ENCODE peak calls at places on chromosomes 11 and 22, in eight cellular contexts. Z is osteocyte; N is spleen; Y is psoas muscle; E is neural crest cell; U is activated CD8-positive, alpha-beta T cell treated with anti-CD3 and anti-CD28 coated beads for 36 hours; J is AG04450; W is pancreas. C is an unnamed sample.

GRCh38 chr11:35559949-35560348 is 34.5 kb upstream of the PAMR1 start:
- DNase-seq in E (no peak), W (no peak), U (no peak), J (no peak), Y (no peak), N (no peak), Z (no peak), C (no peak)

GRCh38 chr22:46896568-46897245 is 134.3 kb downstream of the TBC1D22A start:
- DNase-seq in Z (no peak), U (no peak), Y (no peak), E (no peak), W (no peak), J (no peak), N (no peak), C (no peak)

GRCh38 chr11:66339686-66340483 is 3.7 kb upstream of the RIN1 start:
- DNase-seq in Y (no peak), U (no peak), Z (no peak), W (no peak), E (no peak), J (no peak), N (peak), C (no peak)

GRCh38 chr22:28547132-28547842 is 132.4 kb downstream of the TTC28 start:
- DNase-seq in N (no peak), J (no peak), W (no peak), Y (no peak), Z (no peak), U (no peak), E (no peak), C (no peak)

GRCh38 chr22:46219650-46220049 is 30.4 kb downstream of the CDPF1 start:
- DNase-seq in N (no peak), Y (no peak), W (no peak), Z (no peak), E (no peak), U (peak), J (no peak), C (no peak)

GRCh38 chr11:2302280-2302843 is 549 bp downstream of the TSPAN32 start:
- DNase-seq in E (no peak), W (peak), U (peak), J (no peak), Y (no peak), Z (peak), N (peak), C (no peak)

GRCh38 chr11:35142481-35143207 is 3.7 kb downstream of the CD44 start:
- DNase-seq in J (no peak), W (no peak), Y (no peak), N (no peak), E (no peak), U (peak), Z (no peak), C (no peak)

GRCh38 chr11:34623463-34623862 is 2.6 kb downstream of the EHF start:
- DNase-seq in Z (no peak), Y (no peak), W (no peak), J (no peak), E (no peak), N (no peak), U (no peak), C (no peak)

GRCh38 chr22:22245256-22245909 is 797 bp downstream of the VPREB1 start:
- DNase-seq in J (no peak), Y (no peak), E (no peak), U (no peak), Z (no peak), W (no peak), N (no peak), C (no peak)

GRCh38 chr11:68632802-68633201 is 51.5 kb upstream of the GAL start:
- DNase-seq in Z (peak), U (peak), Y (no peak), W (no peak), E (peak), N (no peak), J (peak), C (no peak)

GRCh38 chr11:8832571-8833260 is 78.3 kb upstream of the AKIP1 start:
- DNase-seq in U (peak), J (peak), W (no peak), Z (peak), E (no peak), N (no peak), Y (no peak), C (peak)

GRCh38 chr11:3021125-3021524 is 29.0 kb upstream of the NAP1L4 start:
- DNase-seq in N (no peak), J (no peak), W (peak), Z (no peak), E (no peak), Y (no peak), U (peak), C (peak)

GRCh38 chr11:78840623-78841022 is 266.0 kb upstream of the NARS2 start:
- DNase-seq in J (peak), Y (no peak), U (no peak), N (no peak), Z (no peak), E (no peak), W (no peak), C (no peak)

GRCh38 chr11:12220305-12220704 is 109.9 kb downstream of the MICAL2 start:
- DNase-seq in E (no peak), U (no peak), Y (peak), Z (no peak), W (peak), J (no peak), N (no peak), C (no peak)

GRCh38 chr22:29148826-29149225 is 56.9 kb upstream of the EMID1 start:
- DNase-seq in W (no peak), U (no peak), E (no peak), J (no peak), Y (no peak), N (peak), Z (no peak), C (no peak)

GRCh38 chr22:39253427-39254070 is 8.8 kb upstream of the PDGFB start:
- DNase-seq in Y (peak), W (peak), U (peak), N (no peak), E (no peak), Z (no peak), J (peak), C (peak)

GRCh38 chr11:111635706-111636045 is 33.4 kb downstream of the SIK2 start:
- DNase-seq in U (no peak), N (no peak), J (peak), E (no peak), Z (no peak), W (peak), Y (peak), C (no peak)

GRCh38 chr22:50125029-50125428 is 35.2 kb downstream of the MOV10L1 start:
- DNase-seq in U (no peak), J (no peak), Y (no peak), E (no peak), W (no peak), Z (no peak), N (no peak), C (no peak)

GRCh38 chr11:110582728-110583432 is 129.4 kb downstream of the ARHGAP20 start:
- DNase-seq in U (no peak), N (no peak), Y (no peak), W (no peak), E (no peak), Z (no peak), J (no peak), C (no peak)

GRCh38 chr11:16902182-16902581 is 112.0 kb downstream of the PLEKHA7 start:
- DNase-seq in N (no peak), J (no peak), Z (no peak), Y (no peak), W (no peak), E (no peak), U (peak), C (peak)

GRCh38 chr11:70247042-70247709 is 23.3 kb upstream of the PPFIA1 start:
- DNase-seq in E (no peak), W (no peak), U (no peak), Y (no peak), N (no peak), J (no peak), Z (no peak), C (no peak)
- TF ChIP-seq CTCF in E (no peak), W (no peak), U (no peak), Y (no peak), N (no peak), J (no peak), Z (no peak), C (no peak)

DNA sequence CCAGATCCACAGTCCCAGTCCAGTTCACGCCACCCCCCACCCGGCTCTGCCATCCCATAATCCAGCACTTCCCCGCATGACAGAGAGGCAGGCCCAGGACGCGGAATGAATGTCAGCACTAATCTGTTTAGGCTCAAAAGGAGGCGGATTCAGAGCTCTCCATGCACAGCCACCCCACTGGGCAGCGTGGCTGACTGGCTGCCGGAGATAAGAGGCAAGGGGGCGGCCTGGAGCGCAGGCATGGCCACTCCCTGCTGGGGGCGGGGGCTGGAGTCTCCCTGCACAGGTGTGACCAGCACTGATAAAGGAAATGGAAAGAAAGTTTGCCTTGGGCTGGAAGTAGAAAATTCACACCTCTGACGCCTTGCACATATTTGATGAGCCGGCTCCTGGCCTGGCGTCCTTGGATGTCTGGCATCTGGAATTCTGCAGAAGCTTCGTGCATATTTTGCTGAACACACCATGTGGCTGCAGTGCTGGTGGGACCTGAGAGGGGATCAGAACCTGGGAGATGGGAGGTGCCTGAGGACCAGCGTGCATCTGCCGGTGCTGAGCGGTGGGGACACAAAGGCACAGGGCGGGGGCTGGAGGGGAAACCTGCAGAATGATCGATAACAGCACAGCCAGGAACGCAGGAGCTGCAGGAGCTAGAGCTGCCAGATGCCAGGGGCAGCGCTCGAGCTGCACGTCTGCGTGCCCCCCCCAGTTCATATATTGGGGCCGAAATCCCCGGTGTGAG is 344.4 kb downstream of the CTTN start:
- DNase-seq in N (no peak), U (no peak), W (peak), Y (no peak), Z (no peak), J (no peak), E (no peak), C (no peak)
- TF ChIP-seq CTCF in N (no peak), U (no peak), W (no peak), Y (no peak), Z (no peak), J (no peak), E (no peak), C (no peak)

DNA sequence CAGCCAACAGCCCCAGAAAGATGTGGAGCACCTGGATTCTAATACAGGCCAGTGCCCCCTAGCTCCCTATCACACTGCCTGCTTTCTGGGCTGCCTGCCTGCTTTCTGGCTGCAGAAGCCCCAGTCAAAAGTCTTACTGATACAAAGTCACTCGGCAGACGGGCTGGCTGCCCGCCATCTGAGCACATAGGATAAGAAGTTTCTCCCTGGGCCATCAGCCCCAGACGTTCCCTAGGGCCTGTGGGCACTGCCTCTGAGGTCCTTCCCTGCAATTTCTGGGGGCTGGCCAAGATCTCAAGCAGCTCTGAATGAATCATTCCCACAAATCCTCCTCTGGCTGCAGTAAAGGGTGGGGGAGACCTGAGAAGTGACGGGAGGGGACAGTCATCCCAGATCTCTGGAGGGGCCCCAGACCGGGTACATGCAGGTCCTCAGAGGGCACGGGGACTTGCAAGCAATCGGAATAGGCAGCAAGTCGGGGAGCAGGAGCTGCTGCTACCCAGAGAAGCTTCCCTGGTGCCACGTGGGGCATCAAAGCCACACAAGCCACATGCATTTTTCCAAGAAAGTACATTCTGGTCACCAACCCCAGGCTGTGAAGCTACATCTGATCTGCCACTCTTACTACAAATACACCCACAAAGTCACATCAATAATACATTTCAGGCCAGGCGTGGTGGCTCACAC is 4.7 kb downstream of the TPST2 start:
- DNase-seq in W (no peak), E (no peak), U (peak), N (peak), Y (peak), Z (no peak), J (no peak), C (no peak)
- TF ChIP-seq CTCF in W (no peak), E (no peak), U (no peak), N (no peak), Y (no peak), Z (peak), J (peak), C (no peak)

GRCh38 chr11:100152751-100153150 is 534.3 kb upstream of the ARHGAP42 start:
- DNase-seq in Y (no peak), Z (no peak), W (no peak), N (no peak), U (no peak), J (no peak), E (no peak), C (no peak)

GRCh38 chr11:100151944-100152343 is 535.1 kb upstream of the ARHGAP42 start:
- DNase-seq in N (no peak), E (no peak), Y (peak), J (no peak), U (no peak), Z (no peak), W (no peak), C (no peak)
- TF ChIP-seq CTCF in N (no peak), E (no peak), Y (no peak), J (no peak), U (no peak), Z (no peak), W (no peak), C (no peak)

GRCh38 chr11:119727523-119728081 is 1.4 kb downstream of the NECTIN1 start:
- DNase-seq in Y (peak), E (peak), W (peak), Z (no peak), J (no peak), U (peak), N (peak), C (peak)
- TF ChIP-seq CTCF in Y (peak), E (peak), W (peak), Z (peak), J (peak), U (no peak), N (no peak), C (peak)

GRCh38 chr11:103964390-103964789 is 72.0 kb upstream of the DDI1 start:
- DNase-seq in J (no peak), E (no peak), U (no peak), Z (no peak), Y (no peak), N (no peak), W (no peak), C (no peak)
- TF ChIP-seq CTCF in J (peak), E (peak), U (no peak), Z (no peak), Y (no peak), N (no peak), W (no peak), C (no peak)

DNA sequence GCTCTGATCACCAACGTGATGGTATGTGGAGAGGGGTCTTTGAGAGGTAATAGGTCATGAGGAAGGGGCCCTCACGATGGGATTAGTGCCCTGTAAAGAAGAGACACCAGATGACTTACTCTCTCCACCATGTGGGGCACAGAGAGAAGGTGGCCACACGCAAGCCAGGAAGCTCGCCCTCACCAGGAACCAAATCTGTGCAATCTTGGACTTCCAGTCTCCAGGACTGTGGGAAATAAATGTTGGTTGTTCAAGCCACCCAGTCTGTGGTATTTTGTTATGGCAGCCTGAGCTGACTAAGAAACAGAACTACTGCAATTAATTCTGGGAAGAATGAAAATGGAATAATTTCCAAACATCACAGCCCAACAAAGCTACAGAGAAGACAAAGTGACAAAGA is 117.5 kb downstream of the SNX19 start:
- DNase-seq in U (no peak), Z (peak), N (no peak), J (no peak), W (no peak), Y (no peak), E (no peak), C (no peak)
- TF ChIP-seq CTCF in U (no peak), Z (no peak), N (no peak), J (no peak), W (no peak), Y (no peak), E (no peak), C (no peak)

GRCh38 chr11:32184057-32185055 is 93.5 kb downstream of the RCN1 start:
- DNase-seq in Y (no peak), W (no peak), N (no peak), U (no peak), Z (no peak), J (no peak), E (no peak), C (peak)

GRCh38 chr11:32183512-32183911 is 92.6 kb downstream of the RCN1 start:
- DNase-seq in Y (no peak), N (no peak), W (no peak), U (no peak), J (no peak), E (no peak), Z (no peak), C (no peak)

GRCh38 chr11:32186118-32186517 is 95.2 kb downstream of the RCN1 start:
- DNase-seq in N (no peak), J (no peak), Z (no peak), U (no peak), E (no peak), W (no peak), Y (no peak), C (no peak)

GRCh38 chr11:32187106-32187505 is 96.2 kb downstream of the RCN1 start:
- DNase-seq in Y (no peak), U (no peak), N (no peak), W (no peak), J (no peak), Z (no peak), E (no peak), C (no peak)

DNA sequence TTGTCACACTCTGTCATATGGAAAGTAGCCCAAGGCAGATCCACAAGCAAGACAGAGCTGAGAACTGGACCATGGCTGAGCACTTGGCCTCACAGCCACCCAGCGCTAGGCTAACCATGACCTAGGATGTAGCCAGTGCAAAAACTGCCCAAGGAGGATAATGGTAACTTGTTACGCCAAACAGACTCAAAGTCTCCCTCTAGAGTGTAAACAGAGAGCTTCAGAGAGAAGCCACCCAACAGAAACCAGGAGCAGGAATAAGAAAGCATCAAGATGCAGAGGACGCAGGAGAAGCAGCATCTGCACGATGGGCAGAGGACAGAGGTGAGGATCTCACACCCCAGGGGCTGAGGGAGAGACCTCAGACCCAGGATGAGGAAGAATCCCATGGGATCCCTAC is 97.9 kb downstream of the RCN1 start:
- DNase-seq in Z (no peak), J (no peak), E (no peak), W (no peak), N (no peak), Y (no peak), U (no peak), C (no peak)
- TF ChIP-seq CTCF in Z (no peak), J (no peak), E (no peak), W (no peak), N (no peak), Y (no peak), U (no peak), C (peak)